ENCODE peak calls at places on chromosomes 3 and 15, in five cellular contexts. D, V, L, X and Y are unnamed samples. For H3K4me1, the result is how much of the 10 kb centered on the place peaks cover.

GRCh38 chr15:43950551-43950950 is 123.7 kb downstream of the WDR76 start:
- DNase-seq in D (no peak), V (no peak), L (no peak), X (no peak), Y (no peak)

GRCh38 chr3:144466114-144466513 is 494.5 kb downstream of the DIPK2A start:
- DNase-seq in D (no peak), V (no peak), L (no peak), X (no peak), Y (no peak)

GRCh38 chr15:57422113-57422754 is 45.9 kb downstream of the CGNL1 start:
- DNase-seq in D (no peak), V (no peak), L (no peak), X (no peak), Y (no peak)

GRCh38 chr3:113873814-113874526 is 35.4 kb downstream of the GRAMD1C start:
- DNase-seq in D (no peak), V (no peak), L (no peak), X (no peak), Y (no peak)

GRCh38 chr3:177427096-177427495 is 229.8 kb upstream of the TBL1XR1 start:
- DNase-seq in D (no peak), V (no peak), L (no peak), X (no peak), Y (no peak)

GRCh38 chr3:56005196-56005805 is 463.0 kb downstream of the ERC2 start:
- DNase-seq in D (no peak), V (no peak), L (no peak), X (no peak), Y (no peak)

GRCh38 chr3:13590841-13591515 is 42.1 kb downstream of the FBLN2 start:
- DNase-seq in D (no peak), V (no peak), L (no peak), X (no peak), Y (no peak)

GRCh38 chr15:61582092-61582491 is 353.0 kb upstream of the RORA start:
- DNase-seq in D (no peak), V (no peak), L (no peak), X (no peak), Y (no peak)

GRCh38 chr3:120622870-120623718 is 27.0 kb downstream of the NDUFB4 start:
- DNase-seq in D (peak), V (peak), L (no peak), X (no peak), Y (no peak)

GRCh38 chr15:47718474-47719440 is 1.5 kb downstream of the SEMA6D start:
- DNase-seq in D (no peak), V (peak), L (peak), X (no peak), Y (no peak)

GRCh38 chr3:16504692-16505091 is 8.8 kb downstream of the RFTN1 start:
- DNase-seq in D (no peak), V (no peak), L (no peak), X (no peak), Y (no peak)

GRCh38 chr3:93969443-93969842 is 4.3 kb downstream of the PROS1 start:
- DNase-seq in D (no peak), V (no peak), L (no peak), X (no peak), Y (no peak)

GRCh38 chr3:12471228-12471627 is 13.1 kb upstream of the TSEN2 start:
- DNase-seq in D (no peak), V (no peak), L (no peak), X (no peak), Y (no peak)

GRCh38 chr3:12175844-12176453 is 17.2 kb upstream of the TIMP4 start:
- DNase-seq in D (peak), V (peak), L (peak), X (peak), Y (no peak)

GRCh38 chr3:150710097-150710496 is 6.4 kb upstream of the ERICH6 start:
- DNase-seq in D (no peak), V (no peak), L (no peak), X (no peak), Y (no peak)

GRCh38 chr15:75666823-75667501 is 19.2 kb downstream of the SNX33 start:
- DNase-seq in D (peak), V (no peak), L (peak), X (no peak), Y (peak)

GRCh38 chr3:134344560-134344959 is 29.7 kb downstream of the AMOTL2 start:
- DNase-seq in D (no peak), V (no peak), L (peak), X (no peak), Y (no peak)

GRCh38 chr15:58454950-58455401 is 23.2 kb downstream of the LIPC start:
- DNase-seq in D (no peak), V (no peak), L (no peak), X (no peak), Y (no peak)

GRCh38 chr3:123379041-123379830 is 69.7 kb downstream of the ADCY5 start:
- DNase-seq in D (no peak), V (no peak), L (no peak), X (no peak), Y (no peak)

GRCh38 chr3:123377173-123377740 is 71.6 kb downstream of the ADCY5 start:
- DNase-seq in D (no peak), V (no peak), L (no peak), X (no peak), Y (no peak)

GRCh38 chr3:123383101-123384053 is 65.5 kb downstream of the ADCY5 start:
- DNase-seq in D (no peak), V (peak), L (no peak), X (no peak), Y (no peak)

GRCh38 chr3:123378409-123378915 is 70.4 kb downstream of the ADCY5 start:
- DNase-seq in D (no peak), V (no peak), L (no peak), X (no peak), Y (no peak)

GRCh38 chr3:123380261-123380660 is 68.6 kb downstream of the ADCY5 start:
- DNase-seq in D (no peak), V (no peak), L (no peak), X (no peak), Y (no peak)
- H3K4me1 ChIP-seq in D (under half), V (under half), L (under half), X (under half), Y (under half)

DNA sequence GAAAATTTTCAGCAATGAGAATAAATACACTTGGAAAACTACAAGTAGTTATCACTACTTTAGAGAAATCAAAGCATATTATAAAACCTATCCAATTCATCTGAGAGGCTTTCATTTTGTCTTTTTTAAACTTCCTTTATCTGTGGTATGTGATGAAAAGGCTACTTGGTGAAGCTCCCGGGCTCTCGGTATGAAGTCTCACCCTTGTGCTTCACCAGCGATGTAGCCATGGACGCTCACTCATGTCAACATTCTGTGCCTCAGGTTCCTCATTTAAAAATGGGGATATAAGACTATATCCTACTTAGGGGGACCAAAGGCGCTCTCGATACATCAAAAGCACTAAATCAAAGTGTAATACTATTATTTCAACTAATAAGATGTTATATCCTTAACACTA is 14.9 kb downstream of the SATB1 start:
- DNase-seq in D (no peak), V (no peak), L (no peak), X (no peak), Y (no peak)
- H3K27ac ChIP-seq in D (no peak), V (no peak), L (no peak), X (no peak), Y (no peak)

GRCh38 chr3:188279696-188280398 is 125.9 kb downstream of the LPP start:
- DNase-seq in D (no peak), V (no peak), L (no peak), X (no peak), Y (no peak)

GRCh38 chr3:188283347-188283746 is 129.4 kb downstream of the LPP start:
- DNase-seq in D (peak), V (no peak), L (peak), X (no peak), Y (no peak)

GRCh38 chr3:188280627-188281026 is 126.7 kb downstream of the LPP start:
- DNase-seq in D (no peak), V (no peak), L (no peak), X (no peak), Y (no peak)

GRCh38 chr3:188284455-188285212 is 130.7 kb downstream of the LPP start:
- DNase-seq in D (no peak), V (no peak), L (no peak), X (no peak), Y (no peak)

DNA sequence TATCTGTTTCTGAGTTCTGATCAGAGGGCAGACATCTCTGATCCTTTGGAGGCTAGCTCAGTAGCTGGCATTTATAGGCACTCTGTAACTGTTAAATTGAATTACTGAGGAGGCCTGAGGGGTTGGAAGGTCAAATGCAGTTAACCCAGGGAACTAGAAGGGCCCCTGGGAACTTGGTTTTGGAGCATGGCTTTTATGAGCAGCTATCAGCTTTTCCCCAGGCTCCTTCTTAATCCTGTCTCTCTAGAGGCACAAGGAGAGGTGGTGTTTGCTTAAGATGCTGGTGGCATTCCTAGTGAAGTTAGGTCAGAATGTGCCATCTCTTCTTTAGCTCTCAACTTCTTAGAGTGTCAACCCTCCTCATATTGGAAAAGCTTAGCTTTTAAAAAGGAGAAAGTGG is 128.9 kb downstream of the LPP start:
- DNase-seq in D (no peak), V (no peak), L (no peak), X (no peak), Y (no peak)
- H3K4me1 ChIP-seq in D (under half), V (under half), L (under half), X (under half), Y (under half)

GRCh38 chr15:78370013-78370412 is 29.9 kb downstream of the CRABP1 start:
- DNase-seq in D (no peak), V (no peak), L (no peak), X (no peak), Y (no peak)
- H3K27ac ChIP-seq in D (no peak), V (no peak), L (no peak), X (no peak), Y (no peak)

DNA sequence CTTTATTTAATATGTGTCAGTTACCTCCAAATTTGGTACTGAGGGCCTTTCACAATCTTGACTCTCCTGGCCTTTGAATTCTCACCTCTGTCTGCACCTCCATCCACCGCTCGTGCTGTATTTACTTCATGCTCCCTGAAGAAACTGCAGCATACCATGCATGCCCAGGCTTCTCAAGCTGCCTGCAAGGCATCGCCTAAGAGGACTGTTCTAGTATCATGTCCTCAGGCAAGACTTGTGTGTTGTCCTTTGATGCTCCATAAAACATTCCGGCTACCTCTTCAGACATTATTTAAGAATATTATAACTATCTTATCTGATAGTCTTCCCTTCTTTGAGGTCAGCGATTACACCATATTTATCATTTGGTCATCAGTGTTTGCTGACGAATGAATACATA is 682.5 kb downstream of the NR2F2 start:
- DNase-seq in D (no peak), V (no peak), L (no peak), X (no peak), Y (no peak)
- H3K4me1 ChIP-seq in D (under half), V (under half), L (under half), X (under half), Y (under half)

DNA sequence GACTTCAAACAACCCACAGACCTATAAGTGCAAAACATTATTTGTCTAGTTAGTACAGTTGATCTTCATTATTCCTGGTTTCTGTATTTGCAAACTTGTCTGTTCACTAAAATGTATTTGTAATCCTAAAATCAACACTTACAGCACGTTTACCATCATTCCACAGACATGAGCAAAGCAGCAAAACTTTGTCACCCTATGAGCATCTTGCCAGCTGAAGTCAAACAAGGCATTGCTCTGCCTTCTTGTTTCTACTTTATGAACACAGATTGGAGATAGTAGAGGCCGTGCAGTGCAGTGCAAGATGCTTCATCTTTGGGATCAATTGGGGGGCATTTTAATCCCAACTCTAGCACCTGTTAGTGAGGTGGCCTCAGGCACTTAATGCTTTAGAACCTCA is 202.1 kb downstream of the NLGN1 start:
- DNase-seq in D (no peak), V (no peak), L (no peak), X (no peak), Y (no peak)
- H3K27ac ChIP-seq in D (no peak), V (no peak), L (no peak), X (no peak), Y (no peak)

GRCh38 chr3:172070269-172070668 is 30.9 kb downstream of the FNDC3B start:
- DNase-seq in D (no peak), V (no peak), L (no peak), X (no peak), Y (no peak)
- H3K4me1 ChIP-seq in D (under half), V (under half), L (half or more), X (under half), Y (half or more)

GRCh38 chr3:172271386-172271976 is 176.8 kb downstream of the GHSR start:
- DNase-seq in D (no peak), V (no peak), L (no peak), X (no peak), Y (no peak)

GRCh38 chr3:172270767-172271166 is 177.5 kb downstream of the GHSR start:
- DNase-seq in D (no peak), V (no peak), L (no peak), X (no peak), Y (no peak)

GRCh38 chr3:172273378-172273777 is 174.9 kb downstream of the GHSR start:
- DNase-seq in D (no peak), V (no peak), L (no peak), X (no peak), Y (no peak)

GRCh38 chr3:172274906-172275305 is 173.3 kb downstream of the GHSR start:
- DNase-seq in D (no peak), V (no peak), L (no peak), X (no peak), Y (no peak)

DNA sequence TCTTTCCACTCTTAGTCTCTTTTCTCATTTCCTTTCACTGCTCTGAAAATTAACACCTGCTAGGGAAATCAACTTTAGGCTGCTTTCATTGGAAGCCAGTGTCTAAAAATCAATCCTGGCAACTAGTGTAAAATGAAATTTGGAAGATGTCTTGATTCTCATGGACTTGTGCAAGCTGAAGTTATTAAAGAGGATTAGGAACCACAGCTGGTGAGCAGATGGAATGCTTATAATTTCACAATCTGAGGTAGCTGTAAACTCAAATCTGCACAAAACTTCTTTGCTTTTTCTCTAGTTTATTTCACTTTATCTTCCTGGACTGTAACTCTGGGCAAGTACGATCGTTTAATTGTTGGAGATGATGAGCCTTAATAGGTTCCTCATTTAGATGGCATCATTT is 175.6 kb downstream of the GHSR start:
- DNase-seq in D (no peak), V (no peak), L (no peak), X (no peak), Y (no peak)
- H3K27ac ChIP-seq in D (no peak), V (no peak), L (no peak), X (no peak), Y (no peak)

GRCh38 chr3:4531478-4532025 is 38.4 kb downstream of the ITPR1 start:
- DNase-seq in D (no peak), V (no peak), L (no peak), X (no peak), Y (no peak)
- H3K4me1 ChIP-seq in D (under half), V (under half), L (under half), X (under half), Y (under half)

GRCh38 chr15:24865300-24865699 is 89.5 kb upstream of the SNRPN start:
- DNase-seq in D (no peak), V (no peak), L (no peak), X (no peak), Y (no peak)

GRCh38 chr15:24861014-24861690 is 93.6 kb upstream of the SNRPN start:
- DNase-seq in D (no peak), V (no peak), L (no peak), X (no peak), Y (no peak)

GRCh38 chr15:24858737-24859601 is 95.8 kb upstream of the SNRPN start:
- DNase-seq in D (no peak), V (peak), L (no peak), X (no peak), Y (no peak)

GRCh38 chr15:24857777-24858176 is 97.0 kb upstream of the SNRPN start:
- DNase-seq in D (no peak), V (peak), L (no peak), X (no peak), Y (no peak)

DNA sequence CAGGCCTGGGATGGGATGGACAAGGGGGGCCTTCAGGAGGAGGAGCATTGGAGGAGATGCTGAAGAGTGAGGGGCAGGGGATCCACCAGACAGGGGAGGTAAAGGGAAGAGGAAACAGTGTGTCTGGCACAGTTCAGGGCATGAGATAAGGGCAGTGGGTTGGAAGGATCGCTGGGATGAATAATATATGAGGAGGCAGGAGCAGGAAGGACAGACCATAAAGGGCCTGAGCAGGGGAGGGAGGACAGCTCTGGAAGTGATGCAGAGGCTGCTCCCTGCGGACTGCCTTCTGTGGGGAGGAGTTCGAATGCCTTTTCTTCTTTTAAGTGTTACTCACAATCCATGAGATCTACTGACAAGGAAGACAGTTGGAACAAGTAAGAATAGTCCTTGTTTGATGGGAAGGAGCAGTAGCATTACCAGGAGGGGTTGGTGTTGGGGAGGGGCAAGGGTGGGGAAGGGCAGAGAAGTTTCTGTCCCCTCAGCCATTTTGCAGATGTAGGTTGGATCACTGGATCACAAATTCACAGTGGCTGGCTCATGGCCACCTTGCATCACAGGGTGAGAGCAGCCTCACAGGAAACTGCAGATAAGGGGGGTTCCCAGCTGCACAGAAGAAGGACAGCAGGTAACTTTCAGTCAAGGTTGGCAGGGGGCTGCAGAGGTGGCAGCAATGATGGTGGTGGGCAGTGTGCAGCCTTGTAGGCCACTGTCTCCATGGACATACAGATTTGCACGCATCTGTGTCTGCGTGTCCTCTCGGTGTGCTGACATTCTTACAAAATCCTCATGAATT is 91.9 kb upstream of the SNRPN start:
- DNase-seq in D (no peak), V (peak), L (no peak), X (no peak), Y (no peak)
- H3K27ac ChIP-seq in D (no peak), V (peak), L (no peak), X (no peak), Y (no peak)